ENCODE peak calls at places on chromosomes 4 and X, in ten cellular contexts. I is K562, R is sigmoid colon, Q is HCT116, X is HL-60, L is GM12891, B is SK-N-MC, P is GM23338, U is GM12892, M is esophagus muscularis mucosa. D is an unnamed sample.

GRCh38 chr4:160175064-160175643 is 1072.3 kb downstream of the RAPGEF2 start:
- DNase-seq in I (no peak), R (no peak), Q (peak; percentile 18), X (no peak), L (no peak), B (no peak), P (no peak), U (no peak), M (no peak), D (no peak)

GRCh38 chrX:124462931-124463330 is 116.6 kb downstream of the SH2D1A start:
- DNase-seq in I (no peak), R (no peak), Q (no peak), X (no peak), L (no peak), B (no peak), P (no peak), U (no peak), M (no peak), D (no peak)

GRCh38 chrX:9907645-9908387 is 59.3 kb upstream of the CLDN34 start:
- DNase-seq in I (no peak), R (no peak), Q (no peak), X (no peak), L (no peak), B (no peak), P (no peak), U (no peak), M (no peak), D (peak; percentile 47)

GRCh38 chr4:21964762-21965319 is 16.3 kb upstream of the KCNIP4 start:
- DNase-seq in I (no peak), R (no peak), Q (no peak), X (no peak), L (no peak), B (no peak), P (no peak), U (no peak), M (no peak), D (no peak)

GRCh38 chr4:101086801-101087586 is 260.3 kb downstream of the PPP3CA start:
- DNase-seq in I (no peak), R (no peak), Q (no peak), X (no peak), L (no peak), B (no peak), P (peak; percentile 68), U (no peak), M (no peak), D (no peak)

GRCh38 chr4:6386091-6386490 is 86.3 kb downstream of the PPP2R2C start:
- DNase-seq in I (no peak), R (no peak), Q (no peak), X (no peak), L (no peak), B (no peak), P (no peak), U (no peak), M (no peak), D (no peak)

GRCh38 chr4:123661080-123661737 is 264.6 kb downstream of the SPRY1 start:
- DNase-seq in I (no peak), R (no peak), Q (peak; percentile 21), X (no peak), L (no peak), B (no peak), P (peak; percentile 32), U (no peak), M (no peak), D (peak; percentile 49)

GRCh38 chr4:134780244-134780643 is 578.7 kb upstream of the PABPC4L start:
- DNase-seq in I (no peak), R (no peak), Q (no peak), X (no peak), L (no peak), B (no peak), P (no peak), U (no peak), M (no peak), D (no peak)

GRCh38 chrX:129779747-129780146 is at the start of gene SASH3:
- DNase-seq in I (no peak), R (peak; percentile 78), Q (no peak), X (peak; percentile 88), L (no peak), B (no peak), P (no peak), U (no peak), M (no peak), D (no peak)

GRCh38 chr4:11589676-11590075 is 161.0 kb upstream of the HS3ST1 start:
- DNase-seq in I (no peak), R (no peak), Q (no peak), X (no peak), L (no peak), B (no peak), P (no peak), U (no peak), M (no peak), D (peak; percentile 50)

GRCh38 chr4:182140547-182140946 is 102.7 kb upstream of the TENM3 start:
- DNase-seq in I (no peak), R (no peak), Q (no peak), X (no peak), L (no peak), B (no peak), P (peak; percentile 14), U (no peak), M (no peak), D (no peak)
- TF ChIP-seq POLR2AphosphoS5 in I (no peak), R (no peak), Q (no peak), X (no peak), L (no peak), B (no peak), P (no peak), U (no peak), M (no peak), D (no peak)

DNA sequence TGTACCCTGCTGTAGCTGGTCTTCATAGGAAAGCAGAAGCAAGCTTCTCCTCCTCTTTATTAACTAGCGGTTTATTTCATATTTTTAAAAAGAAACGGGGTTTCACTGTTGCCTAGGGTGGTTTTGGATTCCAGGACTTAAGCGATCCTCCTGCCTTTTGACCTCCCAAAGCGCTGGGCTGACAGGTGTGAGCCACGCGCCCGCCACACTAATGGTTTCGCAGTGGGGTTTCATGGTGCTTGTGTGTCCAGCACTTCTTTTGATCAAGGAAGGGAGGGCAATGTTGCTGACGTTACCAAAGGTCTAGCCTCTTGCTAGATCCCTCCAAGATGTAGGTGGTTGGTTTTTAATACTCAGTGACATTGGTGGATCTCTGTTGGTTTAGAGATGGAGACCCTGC is 1.4 kb downstream of the MAEA start:
- DNase-seq in I (peak; percentile 17), R (no peak), Q (no peak), X (no peak), L (no peak), B (no peak), P (no peak), U (no peak), M (no peak), D (no peak)
- TF ChIP-seq POLR2AphosphoS5 in I (no peak), R (no peak), Q (no peak), X (no peak), L (no peak), B (no peak), P (no peak), U (no peak), M (no peak), D (no peak)

GRCh38 chr4:125315571-125316390 is 1.0 kb downstream of the FAT4 start:
- DNase-seq in I (no peak), R (peak; percentile 74), Q (no peak), X (no peak), L (no peak), B (no peak), P (peak; percentile 75), U (no peak), M (no peak), D (peak; percentile 62)

GRCh38 chr4:125317526-125317880 is 2.7 kb downstream of the FAT4 start:
- DNase-seq in I (no peak), R (peak; percentile 73), Q (no peak), X (no peak), L (no peak), B (no peak), P (peak; percentile 83), U (no peak), M (no peak), D (no peak)

GRCh38 chr4:125316391-125316780 is 1.6 kb downstream of the FAT4 start:
- DNase-seq in I (no peak), R (no peak), Q (no peak), X (no peak), L (no peak), B (no peak), P (peak; percentile 59), U (no peak), M (no peak), D (no peak)

GRCh38 chr4:125314676-125315570 is at the start of gene FAT4:
- DNase-seq in I (peak; percentile 32), R (peak; percentile 98), Q (peak; percentile 85), X (peak; percentile 38), L (peak; percentile 53), B (peak; percentile 68), P (peak; percentile 94), U (no peak), M (peak; percentile 97), D (peak; percentile 99)

DNA sequence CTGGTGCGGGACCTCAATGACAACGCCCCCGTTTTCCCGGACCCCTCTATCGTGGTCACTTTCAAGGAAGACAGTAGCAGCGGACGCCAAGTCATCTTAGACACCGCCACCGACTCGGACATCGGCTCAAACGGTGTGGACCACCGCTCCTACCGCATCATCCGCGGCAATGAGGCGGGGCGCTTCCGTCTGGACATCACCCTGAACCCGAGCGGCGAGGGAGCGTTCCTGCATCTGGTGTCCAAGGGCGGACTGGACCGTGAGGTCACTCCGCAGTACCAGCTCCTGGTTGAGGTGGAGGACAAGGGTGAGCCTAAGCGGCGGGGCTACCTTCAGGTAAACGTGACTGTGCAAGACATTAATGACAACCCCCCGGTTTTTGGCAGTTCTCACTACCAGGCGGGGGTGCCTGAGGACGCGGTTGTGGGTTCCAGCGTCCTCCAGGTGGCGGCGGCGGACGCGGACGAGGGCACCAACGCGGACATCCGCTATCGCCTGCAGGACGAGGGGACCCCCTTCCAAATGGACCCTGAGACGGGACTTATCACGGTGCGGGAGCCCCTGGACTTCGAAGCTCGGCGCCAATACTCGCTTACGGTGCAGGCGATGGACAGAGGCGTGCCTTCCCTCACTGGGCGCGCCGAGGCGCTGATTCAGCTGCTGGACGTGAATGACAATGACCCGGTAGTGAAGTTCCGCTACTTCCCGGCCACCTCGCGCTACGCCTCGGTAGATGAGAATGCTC is 2.2 kb downstream of the FAT4 start:
- DNase-seq in I (no peak), R (peak; percentile 76), Q (no peak), X (no peak), L (no peak), B (no peak), P (peak; percentile 67), U (no peak), M (no peak), D (peak; percentile 47)
- TF ChIP-seq POLR2AphosphoS5 in I (no peak), R (no peak), Q (no peak), X (no peak), L (no peak), B (no peak), P (no peak), U (no peak), M (no peak), D (no peak)

DNA sequence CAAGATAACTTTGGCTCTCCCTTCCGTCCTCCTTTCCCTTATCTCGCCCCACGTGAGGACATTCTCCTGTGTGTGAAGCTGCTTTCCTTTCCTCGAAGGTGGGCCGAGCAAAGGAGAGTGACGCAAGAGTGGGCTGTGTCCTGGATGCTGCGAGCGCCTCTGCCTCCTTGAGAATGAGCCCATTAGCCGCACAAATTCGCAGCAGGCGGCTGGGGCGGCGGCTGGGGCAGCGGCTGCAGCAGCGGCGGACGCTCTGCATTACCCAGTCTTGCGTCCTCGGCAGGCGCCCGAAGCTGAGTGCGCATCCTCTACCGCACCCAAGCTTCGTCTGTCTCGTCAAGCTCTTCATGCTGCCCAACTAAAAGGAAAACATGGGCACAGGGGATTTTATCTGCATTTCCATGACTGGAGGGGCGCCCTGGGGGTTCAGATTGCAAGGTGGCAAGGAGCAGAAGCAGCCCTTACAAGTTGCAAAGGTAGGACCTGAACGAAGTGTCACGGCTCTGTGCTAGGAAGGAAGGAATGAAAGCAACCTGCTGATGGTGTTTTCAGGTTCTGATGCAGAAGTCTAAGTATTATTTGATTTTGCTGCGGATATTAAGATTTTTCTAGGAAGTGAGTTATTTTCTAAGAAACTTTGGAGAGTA is at the start of gene SYNPO2:
- DNase-seq in I (peak; percentile 53), R (peak; percentile 97), Q (peak; percentile 57), X (peak; percentile 47), L (peak; percentile 21), B (no peak), P (peak; percentile 92), U (peak; percentile 9), M (peak; percentile 96), D (peak; percentile 76)
- TF ChIP-seq POLR2AphosphoS5 in I (no peak), R (peak; percentile 96), Q (peak; percentile 32), X (no peak), L (no peak), B (no peak), P (peak; percentile 48), U (no peak), M (peak; percentile 99), D (no peak)